ENCODE peak calls at places on chromosome 19, in nine cellular contexts. U, G, H, P, L, A, C, M and R are unnamed samples. For H3K9me3, the result is how much of the 10 kb centered on the place peaks cover.

GRCh38 chr19:8569066-8569761 is 8.0 kb downstream of the MYO1F start:
- DNase-seq in C (peak), G (no peak), M (no peak), U (peak), P (peak), H (no peak), A (no peak), L (peak), R (no peak)

GRCh38 chr19:32631381-32631780 is 43.6 kb downstream of the ANKRD27 start:
- DNase-seq in H (no peak), G (no peak), M (no peak), C (no peak), P (no peak), L (no peak), A (no peak), U (no peak), R (no peak)

GRCh38 chr19:7328647-7329046 is 20.1 kb upstream of the ARHGEF18 start:
- DNase-seq in P (no peak), U (no peak), L (peak), C (no peak), G (no peak), M (no peak), H (peak), A (no peak), R (no peak)

GRCh38 chr19:40604647-40605200 is 3.6 kb downstream of the LTBP4 start:
- DNase-seq in P (no peak), M (peak), A (peak), U (no peak), L (no peak), G (no peak), C (no peak), H (no peak), R (no peak)

GRCh38 chr19:40590464-40591265 is 10.5 kb upstream of the LTBP4 start:
- DNase-seq in P (no peak), U (no peak), C (no peak), H (no peak), L (no peak), M (no peak), A (no peak), G (no peak), R (peak)

GRCh38 chr19:51702103-51702753 is 9.1 kb downstream of the SPACA6 start:
- DNase-seq in L (peak), A (peak), C (peak), P (no peak), H (peak), U (peak), M (peak), G (peak), R (peak)

GRCh38 chr19:56538254-56538760 is 441 bp upstream of the ZFP28 start:
- DNase-seq in C (peak), M (peak), A (peak), U (peak), P (peak), H (no peak), G (peak), L (peak), R (peak)

GRCh38 chr19:38700933-38701454 is 43.3 kb downstream of the CAPN12 start:
- DNase-seq in U (no peak), M (no peak), A (no peak), H (no peak), P (no peak), G (no peak), C (no peak), L (no peak), R (no peak)

GRCh38 chr19:45547965-45548609 is 36.5 kb downstream of the OPA3 start:
- DNase-seq in P (no peak), C (peak), H (no peak), M (no peak), L (peak), A (peak), G (no peak), U (no peak), R (peak)

GRCh38 chr19:42313096-42313839 is at the start of gene TMEM145:
- DNase-seq in U (no peak), A (peak), H (peak), G (no peak), L (no peak), M (peak), C (peak), P (no peak), R (no peak)

GRCh38 chr19:42317535-42317934 is 4.4 kb downstream of the TMEM145 start:
- DNase-seq in U (no peak), C (no peak), A (no peak), M (no peak), L (no peak), G (no peak), H (peak), P (no peak), R (no peak)

GRCh38 chr19:42315024-42315423 is 1.9 kb downstream of the TMEM145 start:
- DNase-seq in U (no peak), P (no peak), C (no peak), A (no peak), M (no peak), H (no peak), G (no peak), L (no peak), R (no peak)

GRCh38 chr19:42313840-42314755 is 989 bp downstream of the TMEM145 start:
- DNase-seq in A (no peak), L (no peak), U (no peak), C (no peak), M (no peak), P (no peak), H (peak), G (no peak), R (no peak)

DNA sequence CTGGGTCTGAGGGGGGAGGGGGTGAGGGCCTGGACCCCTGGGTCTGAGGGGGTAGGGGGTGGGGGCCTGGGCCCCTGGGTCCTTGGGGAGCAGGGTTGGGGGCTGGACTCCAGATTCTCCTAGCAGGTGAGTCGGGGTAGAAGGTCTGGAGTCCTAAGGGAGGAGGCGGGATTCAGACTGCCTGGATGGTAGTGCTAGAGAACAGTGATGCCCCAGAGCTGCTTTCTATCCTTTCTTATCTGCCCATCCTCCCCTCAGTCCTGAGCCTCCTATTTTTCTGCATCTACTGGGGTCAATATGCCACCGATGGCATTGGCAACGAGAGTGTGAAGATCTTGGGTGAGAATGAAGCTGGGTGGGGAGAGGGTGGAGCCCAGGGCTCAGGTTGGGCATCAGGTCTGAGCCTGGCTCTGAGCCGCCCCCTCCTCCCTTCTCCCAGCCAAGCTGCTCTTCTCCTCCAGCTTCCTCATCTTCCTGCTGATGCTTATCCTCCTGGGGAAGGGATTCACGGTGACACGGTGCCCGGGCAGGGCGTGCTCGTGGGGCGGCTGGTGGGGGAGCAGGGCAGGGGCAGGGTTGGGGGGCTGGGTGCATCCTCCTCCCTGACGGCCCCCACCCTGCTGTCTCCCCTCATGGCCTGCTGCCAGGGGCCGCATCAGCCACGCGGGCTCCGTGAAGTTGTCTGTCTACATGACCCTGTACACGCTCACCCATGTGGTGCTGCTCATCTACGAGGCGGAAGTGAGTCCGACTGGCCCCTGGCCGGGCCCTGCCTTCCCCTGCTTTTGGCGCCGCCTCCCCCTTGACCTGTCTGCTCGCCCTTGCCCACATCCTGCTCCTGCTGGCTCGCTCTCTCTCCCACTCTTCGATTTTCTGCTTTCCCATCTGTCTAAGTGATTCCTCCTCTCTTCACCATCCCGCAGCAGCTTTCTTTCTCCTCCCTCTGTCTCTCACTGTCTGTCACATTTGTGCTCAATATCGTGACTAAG is 3.4 kb downstream of the TMEM145 start:
- DNase-seq in L (no peak), H (peak), P (no peak), G (no peak), M (no peak), U (no peak), C (peak), A (no peak), R (no peak)
- H3K9me3 ChIP-seq in L (under half), H (under half), P (under half), G (under half), M (under half), U (under half), C (under half), A (under half), R (under half)

DNA sequence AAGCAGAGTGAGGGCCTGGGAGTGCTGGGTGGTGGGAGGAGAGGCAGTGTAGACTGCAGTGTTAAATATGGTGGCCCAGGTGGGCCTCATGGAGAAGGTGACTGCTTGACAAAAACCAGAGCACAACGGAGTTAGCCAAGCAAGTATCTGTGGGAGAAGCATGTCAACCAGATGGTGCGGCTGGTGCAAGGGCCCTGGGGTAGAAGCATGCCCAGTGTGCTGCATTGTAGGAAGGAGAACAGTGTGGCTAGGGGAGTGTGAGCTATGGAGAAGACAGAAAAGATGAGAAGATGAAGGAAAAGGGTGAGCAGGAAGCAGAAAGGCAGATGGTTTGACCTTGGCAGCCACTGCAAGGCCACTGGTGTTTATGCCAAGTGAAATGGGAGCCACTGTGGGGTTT is 2.2 kb upstream of the VSTM2B start:
- DNase-seq in G (no peak), P (no peak), H (no peak), M (no peak), L (no peak), A (no peak), U (no peak), C (no peak), R (no peak)
- H3K27ac ChIP-seq in G (no peak), P (no peak), H (no peak), M (no peak), L (no peak), A (no peak), U (no peak), C (no peak), R (no peak)

DNA sequence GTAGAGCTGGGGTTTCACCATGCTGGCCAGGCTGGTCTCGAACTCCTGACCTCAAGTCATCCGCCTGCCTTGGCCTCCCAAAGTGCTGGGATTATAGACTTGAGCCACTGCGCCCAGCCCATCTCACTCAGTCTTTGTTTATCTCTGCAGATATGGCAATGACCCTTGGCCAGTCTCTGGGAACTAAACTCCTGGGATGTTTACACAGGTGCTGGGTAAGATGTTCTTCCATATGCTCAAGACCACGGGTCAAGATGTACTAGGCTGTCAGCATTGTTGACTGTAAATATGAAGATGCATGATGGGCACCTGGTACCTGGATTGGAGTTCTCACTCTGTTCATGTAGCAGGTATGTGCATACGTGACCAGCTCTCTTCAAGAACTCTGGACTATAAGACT is 35.8 kb downstream of the ZNF473 start:
- DNase-seq in H (no peak), C (no peak), A (no peak), P (no peak), G (no peak), U (no peak), L (no peak), M (no peak), R (no peak)
- H3K9me3 ChIP-seq in H (under half), C (under half), A (under half), P (under half), G (under half), U (under half), L (under half), M (under half), R (under half)

DNA sequence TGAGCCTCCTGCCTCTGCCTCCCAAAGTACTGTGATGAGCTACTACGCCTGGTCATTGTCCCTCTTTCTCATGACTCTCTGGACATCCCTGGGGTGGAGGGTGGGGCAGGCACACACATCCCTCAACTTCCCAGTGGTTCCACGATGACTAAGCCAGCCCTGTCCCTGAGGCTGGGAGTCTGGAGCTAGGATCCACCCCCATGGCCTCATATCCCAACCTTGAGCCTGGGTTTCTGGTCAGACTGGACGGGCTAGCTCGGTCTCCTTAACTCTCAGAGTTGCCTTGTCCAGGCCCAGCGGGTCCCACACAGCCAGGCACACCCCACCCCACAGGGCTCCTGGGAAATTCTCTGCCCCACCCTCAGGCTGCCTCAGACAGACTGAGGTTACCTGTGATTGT is 19.6 kb downstream of the IER2 start:
- DNase-seq in G (no peak), U (no peak), P (no peak), M (no peak), C (peak), H (peak), L (no peak), A (peak), R (peak)
- H3K27ac ChIP-seq in G (peak), U (peak), P (no peak), M (no peak), C (peak), H (no peak), L (peak), A (peak), R (peak)

GRCh38 chr19:20607943-20608342 is 42.4 kb upstream of the ZNF737 start:
- DNase-seq in A (no peak), C (no peak), H (peak), M (no peak), P (no peak), U (no peak), L (no peak), G (no peak), R (no peak)
- H3K9me3 ChIP-seq in A (under half), C (under half), H (under half), M (under half), P (under half), U (half or more), L (half or more), G (under half), R (under half)